ENCODE peak calls at places on chromosomes 13 and 19, in six cellular contexts. S, G, M, U, K and C are unnamed samples.

GRCh38 chr19:50415661-50416033 is 3.1 kb upstream of the SPIB start:
- DNase-seq in S (no peak), G (no peak), M (peak; percentile 18), U (peak; percentile 98), K (peak; percentile 96), C (peak; percentile 80)

GRCh38 chr13:101065314-101065713 is 351.0 kb downstream of the NALCN start:
- DNase-seq in S (no peak), G (peak; percentile 70), M (no peak), U (no peak), K (no peak), C (no peak)

GRCh38 chr19:5172859-5173577 is 167.6 kb downstream of the PTPRS start:
- DNase-seq in S (no peak), G (peak; percentile 96), M (no peak), U (no peak), K (no peak), C (no peak)

GRCh38 chr13:110015253-110015652 is 228.9 kb upstream of the IRS2 start:
- DNase-seq in S (no peak), G (peak; percentile 42), M (no peak), U (no peak), K (no peak), C (no peak)

GRCh38 chr13:51191743-51192142 is 30.5 kb upstream of the FAM124A start:
- DNase-seq in S (no peak), G (no peak), M (no peak), U (no peak), K (no peak), C (no peak)

GRCh38 chr19:11379857-11380350 is 4.2 kb downstream of the EPOR start:
- DNase-seq in S (no peak), G (no peak), M (no peak), U (no peak), K (no peak), C (no peak)

GRCh38 chr13:88857256-88857655 is 1186.1 kb downstream of the SLITRK5 start:
- DNase-seq in S (no peak), G (no peak), M (no peak), U (no peak), K (no peak), C (no peak)

GRCh38 chr19:43711751-43712355 is 4.0 kb upstream of the IRGC start:
- DNase-seq in S (no peak), G (no peak), M (no peak), U (no peak), K (no peak), C (peak; percentile 28)

GRCh38 chr13:110497003-110497402 is 64.5 kb downstream of the RAB20 start:
- DNase-seq in S (no peak), G (no peak), M (no peak), U (no peak), K (no peak), C (no peak)

GRCh38 chr13:100542546-100543156 is 45.9 kb downstream of the GGACT start:
- DNase-seq in S (no peak), G (peak; percentile 25), M (no peak), U (peak; percentile 51), K (peak; percentile 70), C (no peak)

GRCh38 chr13:48585456-48585840 is 52.6 kb upstream of the RCBTB2 start:
- DNase-seq in S (no peak), G (peak; percentile 77), M (peak; percentile 47), U (no peak), K (no peak), C (peak; percentile 31)